ENCODE peak calls at places on chromosomes 5 and 9, in ten cellular contexts. C, Y, H, L, F, I, V, Q, R and W are unnamed samples.
A peak's percentile ranks its signal among the peaks of the same experiment; 100 is the strongest.

GRCh38 chr5:145562931-145563330 is 272.2 kb downstream of the PRELID2 start:
- DNase-seq in C (no peak), Y (no peak), H (no peak), L (no peak), F (no peak), I (no peak), V (no peak), Q (no peak), R (no peak), W (no peak)

GRCh38 chr5:141825241-141825671 is 53.0 kb downstream of the PCDH1 start:
- DNase-seq in C (no peak), Y (no peak), H (no peak), L (no peak), F (no peak), I (no peak), V (no peak), Q (no peak), R (no peak), W (no peak)

GRCh38 chr9:114108016-114108833 is 9.1 kb upstream of the KIF12 start:
- DNase-seq in C (peak; percentile 62), Y (peak; percentile 79), H (peak; percentile 87), L (peak; percentile 65), F (peak; percentile 90), I (peak; percentile 73), V (peak; percentile 61), Q (peak; percentile 86), R (peak; percentile 30), W (peak; percentile 25)

GRCh38 chr9:6641961-6642360 is 3.6 kb downstream of the GLDC start:
- DNase-seq in C (no peak), Y (no peak), H (no peak), L (no peak), F (no peak), I (no peak), V (no peak), Q (no peak), R (no peak), W (no peak)

GRCh38 chr5:117590944-117591343 is 1016.3 kb upstream of the SEMA6A start:
- DNase-seq in C (no peak), Y (no peak), H (no peak), L (no peak), F (no peak), I (peak; percentile 21), V (no peak), Q (no peak), R (no peak), W (no peak)

GRCh38 chr9:96218821-96219614 is 83.0 kb downstream of the HSD17B3 start:
- DNase-seq in C (no peak), Y (no peak), H (no peak), L (peak; percentile 21), F (peak; percentile 22), I (no peak), V (no peak), Q (no peak), R (no peak), W (no peak)

GRCh38 chr5:59768204-59769040 is 125.1 kb downstream of the PDE4D start:
- DNase-seq in C (peak; percentile 85), Y (peak; percentile 24), H (peak; percentile 70), L (peak; percentile 51), F (peak; percentile 54), I (peak; percentile 75), V (peak; percentile 72), Q (peak; percentile 67), R (no peak), W (no peak)

GRCh38 chr9:27369591-27369990 is 72.6 kb upstream of the EQTN start:
- DNase-seq in C (no peak), Y (no peak), H (no peak), L (no peak), F (no peak), I (no peak), V (no peak), Q (no peak), R (peak; percentile 65), W (no peak)

GRCh38 chr9:84239341-84239740 is 101.2 kb downstream of the SLC28A3 start:
- DNase-seq in C (no peak), Y (no peak), H (no peak), L (no peak), F (no peak), I (no peak), V (no peak), Q (no peak), R (no peak), W (no peak)

GRCh38 chr5:60586307-60586901 is 113.6 kb downstream of the DEPDC1B start:
- DNase-seq in C (no peak), Y (no peak), H (no peak), L (no peak), F (no peak), I (peak; percentile 3), V (peak; percentile 6), Q (no peak), R (no peak), W (no peak)

GRCh38 chr9:214488-215448 is at the start of gene DOCK8:
- DNase-seq in C (no peak), Y (peak; percentile 21), H (peak; percentile 59), L (peak; percentile 22), F (peak; percentile 90), I (peak; percentile 34), V (no peak), Q (peak; percentile 85), R (peak; percentile 65), W (peak; percentile 2)

GRCh38 chr9:23088932-23089364 is 642.3 kb downstream of the DMRTA1 start:
- DNase-seq in C (no peak), Y (no peak), H (peak; percentile 33), L (no peak), F (peak; percentile 76), I (peak; percentile 1), V (no peak), Q (no peak), R (no peak), W (no peak)

GRCh38 chr5:98414938-98415337 is 358.5 kb upstream of the RGMB start:
- DNase-seq in C (no peak), Y (no peak), H (no peak), L (no peak), F (no peak), I (peak; percentile 98), V (peak; percentile 95), Q (no peak), R (no peak), W (no peak)

GRCh38 chr5:56003633-56004032 is 8.9 kb upstream of the IL6ST start:
- DNase-seq in C (no peak), Y (no peak), H (no peak), L (no peak), F (no peak), I (no peak), V (peak; percentile 50), Q (no peak), R (no peak), W (no peak)

GRCh38 chr5:103035701-103036100 is 84.2 kb downstream of the GIN1 start:
- DNase-seq in C (no peak), Y (no peak), H (no peak), L (no peak), F (no peak), I (no peak), V (peak; percentile 26), Q (no peak), R (no peak), W (no peak)

GRCh38 chr9:87863882-87864465 is 18.7 kb upstream of the SPATA31E1 start:
- DNase-seq in C (no peak), Y (no peak), H (no peak), L (no peak), F (no peak), I (no peak), V (no peak), Q (no peak), R (no peak), W (no peak)

GRCh38 chr5:17340816-17341215 is 123.4 kb downstream of the BASP1 start:
- DNase-seq in C (no peak), Y (no peak), H (no peak), L (no peak), F (no peak), I (peak; percentile 25), V (no peak), Q (no peak), R (no peak), W (no peak)

GRCh38 chr5:181173420-181174342 is 26.3 kb downstream of the OR2V2 start:
- DNase-seq in C (no peak), Y (no peak), H (no peak), L (no peak), F (peak; percentile 92), I (peak; percentile 79), V (no peak), Q (no peak), R (no peak), W (no peak)

GRCh38 chr5:87354496-87354895 is 58.2 kb downstream of the CCNH start:
- DNase-seq in C (no peak), Y (no peak), H (no peak), L (no peak), F (no peak), I (no peak), V (no peak), Q (no peak), R (no peak), W (no peak)

GRCh38 chr9:81906656-81907055 is 21.6 kb upstream of the SPATA31D4 start:
- DNase-seq in C (no peak), Y (no peak), H (no peak), L (no peak), F (no peak), I (peak; percentile 37), V (no peak), Q (no peak), R (no peak), W (no peak)

GRCh38 chr9:121857941-121858340 is 206.5 kb downstream of the DAB2IP start:
- DNase-seq in C (peak; percentile 91), Y (no peak), H (no peak), L (no peak), F (no peak), I (no peak), V (no peak), Q (no peak), R (no peak), W (no peak)

GRCh38 chr5:132830436-132831094 is at the start of gene SHROOM1:
- DNase-seq in C (peak; percentile 20), Y (peak; percentile 37), H (no peak), L (peak; percentile 57), F (peak; percentile 59), I (peak; percentile 74), V (peak; percentile 58), Q (peak; percentile 81), R (no peak), W (no peak)

GRCh38 chr9:105661011-105661410 is 1.2 kb upstream of the TAL2 start:
- DNase-seq in C (no peak), Y (no peak), H (no peak), L (no peak), F (no peak), I (no peak), V (no peak), Q (no peak), R (no peak), W (no peak)

GRCh38 chr5:1652873-1653707 is 129.3 kb upstream of the LPCAT1 start:
- DNase-seq in C (no peak), Y (no peak), H (no peak), L (no peak), F (no peak), I (no peak), V (no peak), Q (peak; percentile 31), R (peak; percentile 68), W (no peak)